ENCODE peak calls at places on chromosomes 11 and 22, in eight cellular contexts. M is esophagus squamous epithelium, W is H1, G is stomach, P is K562, L is gastrocnemius medialis, F is HCT116, K is endothelial cell of umbilical vein. X is an unnamed sample.

GRCh38 chr11:29243616-29244015 is 773.2 kb downstream of the KCNA4 start:
- DNase-seq in L (no peak), F (no peak), W (no peak), G (no peak), K (no peak), P (no peak), M (no peak), X (no peak)

GRCh38 chr11:128152796-128153696 is 434.3 kb downstream of the ETS1 start:
- DNase-seq in G (no peak), K (no peak), P (no peak), L (no peak), W (no peak), M (no peak), F (no peak), X (no peak)

GRCh38 chr22:50310949-50311444 is 3.6 kb upstream of the PLXNB2 start:
- DNase-seq in W (no peak), F (no peak), G (no peak), P (no peak), M (no peak), K (no peak), L (no peak), X (no peak)

GRCh38 chr11:32890843-32891656 is 1.6 kb upstream of the QSER1 start:
- DNase-seq in P (no peak), L (no peak), G (no peak), F (no peak), M (no peak), W (no peak), K (no peak), X (peak)

GRCh38 chr22:43007519-43008102 is 7.3 kb downstream of the PACSIN2 start:
- DNase-seq in G (peak), L (no peak), M (no peak), W (no peak), F (no peak), K (no peak), P (peak), X (no peak)

GRCh38 chr11:115222218-115222862 is 281.9 kb downstream of the CADM1 start:
- DNase-seq in F (no peak), K (peak), W (no peak), G (no peak), M (no peak), P (peak), L (no peak), X (no peak)

GRCh38 chr11:15006139-15006759 is 34.1 kb upstream of the CALCA start:
- DNase-seq in W (no peak), K (peak), M (no peak), L (no peak), G (no peak), F (peak), P (peak), X (no peak)

GRCh38 chr11:102322560-102322959 is 5.3 kb downstream of the BIRC3 start:
- DNase-seq in W (no peak), G (no peak), K (no peak), F (no peak), L (no peak), M (no peak), P (no peak), X (no peak)

GRCh38 chr11:71580057-71581003 is 2.3 kb downstream of the KRTAP5-11 start:
- DNase-seq in M (no peak), L (peak), W (peak), K (peak), P (peak), G (peak), F (peak), X (no peak)

GRCh38 chr11:113304916-113305315 is 9.5 kb upstream of the TTC12 start:
- DNase-seq in P (no peak), G (no peak), W (no peak), F (no peak), M (no peak), K (no peak), L (no peak), X (no peak)

GRCh38 chr11:10122337-10123197 is 171.5 kb downstream of the SBF2 start:
- DNase-seq in L (no peak), W (no peak), G (no peak), F (peak), K (no peak), M (no peak), P (no peak), X (no peak)

GRCh38 chr11:114183041-114183511 is 113.1 kb upstream of the NNMT start:
- DNase-seq in G (no peak), K (no peak), P (no peak), W (no peak), L (peak), M (no peak), F (no peak), X (no peak)

GRCh38 chr11:103055174-103055890 is 36.6 kb downstream of the DCUN1D5 start:
- DNase-seq in P (peak), F (peak), G (no peak), K (peak), M (no peak), L (no peak), W (no peak), X (no peak)

GRCh38 chr11:21615871-21616270 is 577.0 kb upstream of the ANO5 start:
- DNase-seq in G (no peak), W (no peak), M (no peak), K (no peak), P (no peak), L (no peak), F (no peak), X (no peak)

GRCh38 chr22:44191036-44191454 is 10.3 kb downstream of the PARVG start:
- DNase-seq in G (no peak), F (no peak), W (no peak), L (peak), M (no peak), P (no peak), K (no peak), X (peak)

GRCh38 chr11:65424200-65425104 is 1.9 kb downstream of the NEAT1 start:
- DNase-seq in G (peak), P (no peak), W (no peak), M (no peak), L (peak), F (no peak), K (peak), X (peak)

GRCh38 chr11:88411265-88411664 is 73.7 kb upstream of the CTSC start:
- DNase-seq in W (no peak), P (no peak), M (no peak), F (no peak), L (no peak), K (no peak), G (no peak), X (no peak)

GRCh38 chr11:65506770-65507485 is 8.1 kb downstream of the MALAT1 start:
- DNase-seq in L (peak), G (peak), F (peak), P (no peak), W (no peak), M (no peak), K (peak), X (no peak)

GRCh38 chr11:20155683-20156279 is 4.5 kb downstream of the DBX1 start:
- DNase-seq in P (no peak), W (no peak), F (no peak), L (no peak), K (no peak), M (no peak), G (no peak), X (no peak)

GRCh38 chr22:47550524-47551437 is 788.3 kb downstream of the TBC1D22A start:
- DNase-seq in L (no peak), W (no peak), G (peak), F (no peak), M (no peak), K (no peak), P (no peak), X (no peak)

GRCh38 chr11:65132988-65133700 is 1.2 kb downstream of the SYVN1 start:
- DNase-seq in P (peak), G (peak), L (no peak), M (no peak), W (no peak), K (peak), F (peak), X (no peak)

GRCh38 chr22:23789638-23790037 is 2.9 kb downstream of the SMARCB1 start:
- DNase-seq in M (no peak), W (no peak), K (no peak), F (no peak), P (no peak), G (no peak), L (no peak), X (no peak)
- TF ChIP-seq CTCF in M (no peak), W (peak), K (no peak), F (no peak), P (no peak), G (no peak), L (no peak), X (no peak)

GRCh38 chr22:38202437-38203089 is 769 bp downstream of the MAFF start:
- DNase-seq in M (peak), G (peak), P (peak), F (no peak), L (peak), W (no peak), K (peak), X (peak)
- TF ChIP-seq POLR2A in M (no peak), G (no peak), P (no peak), F (no peak), L (peak), W (peak), K (no peak), X (no peak)

DNA sequence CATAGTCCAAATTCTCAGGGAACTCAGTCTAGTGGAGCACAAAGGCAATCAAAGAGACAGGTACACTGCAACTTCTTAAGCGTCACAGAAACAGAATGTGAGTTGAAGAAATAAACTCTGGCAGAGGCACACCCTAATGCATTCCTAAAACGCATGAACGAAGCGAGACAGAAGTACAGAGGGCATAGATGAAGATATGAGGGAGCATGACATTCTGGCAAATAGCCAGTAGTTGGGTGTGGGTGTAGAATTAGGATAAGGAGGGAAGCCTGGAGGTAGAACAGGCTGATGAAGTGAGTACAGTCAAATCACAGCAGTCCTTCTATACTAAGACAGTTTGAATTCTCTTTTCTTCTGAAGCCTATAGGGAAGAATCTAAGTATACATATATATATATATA is 838.7 kb upstream of the API5 start:
- DNase-seq in K (no peak), F (no peak), G (no peak), P (no peak), M (no peak), W (no peak), L (no peak), X (no peak)
- H3K4me3 ChIP-seq in K (no peak), F (no peak), G (no peak), P (no peak), M (no peak), W (no peak), L (no peak), X (no peak)

GRCh38 chr22:37633082-37633692 is 6.3 kb upstream of the SH3BP1 start:
- DNase-seq in G (no peak), F (no peak), M (no peak), P (no peak), L (no peak), W (no peak), K (no peak), X (no peak)

GRCh38 chr22:37633693-37634504 is 5.6 kb upstream of the SH3BP1 start:
- DNase-seq in P (peak), L (peak), K (peak), G (peak), F (no peak), W (peak), M (no peak), X (peak)

GRCh38 chr22:37636186-37636948 is 3.1 kb upstream of the SH3BP1 start:
- DNase-seq in K (no peak), M (no peak), L (no peak), P (no peak), G (peak), W (no peak), F (no peak), X (no peak)

GRCh38 chr22:37635157-37635556 is 4.3 kb upstream of the SH3BP1 start:
- DNase-seq in F (no peak), M (no peak), K (no peak), W (no peak), P (no peak), G (no peak), L (no peak), X (no peak)

DNA sequence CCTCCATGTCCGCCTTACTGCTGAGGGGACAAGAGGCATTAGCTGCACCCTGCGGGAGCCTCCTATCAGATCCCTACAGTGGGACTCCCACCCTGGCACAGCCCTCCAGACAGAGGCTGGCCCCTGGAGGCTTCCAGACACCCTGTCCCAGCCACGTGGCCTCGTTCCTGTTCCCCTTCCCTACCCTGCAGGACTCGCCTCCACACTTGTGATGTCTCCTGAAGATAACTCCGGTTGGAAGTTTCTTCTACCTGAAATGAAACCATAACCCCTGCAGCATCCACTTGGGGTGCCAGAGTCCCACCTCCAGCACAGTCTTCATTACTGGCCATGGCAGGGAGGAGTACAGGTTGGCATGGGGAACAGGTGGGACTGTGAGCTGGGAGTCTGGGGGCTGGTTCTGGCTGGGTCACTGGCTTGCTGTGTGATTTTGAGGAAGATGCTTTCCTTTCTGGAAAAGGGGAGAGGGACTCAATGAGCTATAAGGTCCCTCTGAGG is 4.9 kb upstream of the SH3BP1 start:
- DNase-seq in F (no peak), M (no peak), L (no peak), P (peak), W (no peak), G (no peak), K (no peak), X (no peak)
- TF ChIP-seq CTCF in F (peak), M (no peak), L (no peak), P (no peak), W (peak), G (no peak), K (no peak), X (no peak)

DNA sequence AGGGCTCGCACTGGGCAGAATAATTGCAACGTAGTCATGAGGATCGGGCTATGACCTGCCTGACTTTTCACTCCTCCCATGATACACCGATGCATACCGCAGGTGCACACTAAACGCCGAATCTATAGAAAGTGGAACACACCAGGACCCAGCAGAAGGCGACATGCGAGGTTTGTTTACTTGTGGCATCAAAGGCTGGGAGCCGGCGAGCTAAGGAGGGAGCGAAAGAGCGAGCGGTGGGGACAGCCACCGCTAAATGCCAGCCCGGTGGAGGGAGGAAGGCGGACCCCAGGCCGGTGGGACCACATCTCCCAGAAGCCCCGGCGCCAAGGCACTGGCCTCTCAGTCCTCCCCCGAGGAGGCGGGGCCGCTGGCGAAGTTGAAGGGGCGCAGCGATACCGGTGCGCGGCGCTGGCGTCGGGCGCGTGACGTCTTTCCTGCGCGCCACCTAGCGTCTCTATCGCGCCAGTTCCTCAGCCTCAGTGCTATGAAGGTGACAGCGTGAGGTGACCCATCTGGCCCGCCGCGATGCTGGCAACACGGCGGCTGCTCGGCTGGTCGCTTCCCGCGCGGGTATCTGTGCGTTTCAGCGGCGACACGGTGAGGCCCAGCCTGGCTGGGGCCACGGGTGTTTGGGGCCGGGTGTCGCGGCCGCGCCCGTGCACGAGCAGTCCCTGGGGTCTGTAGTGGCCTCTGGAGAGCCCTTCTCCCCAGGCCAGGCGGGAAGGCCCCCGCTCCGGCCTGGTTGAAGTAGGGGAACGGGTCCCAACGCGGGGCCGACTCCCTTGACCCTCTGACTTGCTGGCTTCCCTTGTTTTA is at the start of gene NDUFV1:
- DNase-seq in K (peak), L (peak), P (peak), G (peak), W (no peak), F (peak), M (peak), X (peak)
- TF ChIP-seq POLR2A in K (peak), L (peak), P (peak), G (no peak), W (peak), F (peak), M (peak), X (no peak)

DNA sequence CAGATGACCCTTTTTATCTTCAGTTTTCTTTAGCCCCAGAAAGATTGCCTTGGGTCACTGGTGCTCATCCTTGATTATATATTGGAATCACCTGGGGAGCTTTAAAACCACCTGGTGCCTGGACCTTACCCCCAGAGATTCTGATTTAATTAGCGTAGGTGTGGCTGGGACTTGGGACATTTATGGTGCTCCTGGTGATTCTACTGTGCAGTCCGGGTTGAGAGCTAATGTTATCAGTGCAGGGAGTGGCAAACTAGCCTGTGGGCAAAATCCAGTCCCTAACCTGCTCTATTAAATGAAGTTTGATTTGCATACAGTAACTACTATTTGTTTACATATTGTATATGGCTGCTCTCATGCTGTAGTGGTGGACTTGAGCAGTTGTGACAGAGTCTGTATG is 134.0 kb upstream of the SORL1-AS1 start:
- DNase-seq in M (no peak), G (no peak), P (no peak), W (no peak), K (no peak), F (no peak), L (no peak), X (no peak)
- H3K4me3 ChIP-seq in M (no peak), G (no peak), P (no peak), W (no peak), K (no peak), F (no peak), L (no peak), X (no peak)